ENCODE peak calls at places on chromosome 3, in seven cellular contexts. R is lower lobe of right lung, H is heart left ventricle, X is uterus, O is OCI-LY7, M is GM20000, L is cardiac fibroblast. D is an unnamed sample.
A peak's percentile ranks its signal among the peaks of the same experiment; 100 is the strongest.

GRCh38 chr3:50433954-50434353 is 69.5 kb downstream of the CACNA2D2 start:
- DNase-seq in R (no peak), H (no peak), X (no peak), O (no peak), M (no peak), L (no peak), D (no peak)

GRCh38 chr3:101695779-101696372 is 9.4 kb upstream of the RPL24 start:
- DNase-seq in R (no peak), H (no peak), X (no peak), O (peak; percentile 81), M (no peak), L (peak; percentile 85), D (peak; percentile 39)

GRCh38 chr3:172115787-172116186 is 76.4 kb downstream of the FNDC3B start:
- DNase-seq in R (no peak), H (no peak), X (no peak), O (no peak), M (no peak), L (no peak), D (no peak)

GRCh38 chr3:155853214-155854146 is 747 bp downstream of the SLC33A1 start:
- DNase-seq in R (peak; percentile 62), H (peak; percentile 28), X (no peak), O (peak; percentile 43), M (peak; percentile 25), L (peak; percentile 31), D (peak; percentile 59)

GRCh38 chr3:27556854-27557253 is 72.7 kb upstream of the SLC4A7 start:
- DNase-seq in R (no peak), H (no peak), X (no peak), O (no peak), M (no peak), L (peak; percentile 47), D (no peak)

GRCh38 chr3:65268411-65268810 is 580.6 kb upstream of the ADAMTS9 start:
- DNase-seq in R (no peak), H (no peak), X (no peak), O (no peak), M (no peak), L (peak; percentile 8), D (no peak)

GRCh38 chr3:138097192-138097829 is 18.1 kb downstream of the DZIP1L start:
- DNase-seq in R (no peak), H (no peak), X (no peak), O (no peak), M (no peak), L (no peak), D (peak; percentile 17)

GRCh38 chr3:87727783-87728182 is 331.0 kb downstream of the CGGBP1 start:
- DNase-seq in R (no peak), H (no peak), X (no peak), O (no peak), M (no peak), L (no peak), D (no peak)

GRCh38 chr3:66465587-66465986 is 35.2 kb downstream of the LRIG1 start:
- DNase-seq in R (no peak), H (no peak), X (no peak), O (no peak), M (no peak), L (no peak), D (no peak)

GRCh38 chr3:124839896-124840295 is 47.3 kb downstream of the ITGB5 start:
- DNase-seq in R (no peak), H (no peak), X (no peak), O (no peak), M (no peak), L (no peak), D (no peak)

GRCh38 chr3:130971208-130971607 is 55.4 kb downstream of the ASTE1 start:
- DNase-seq in R (no peak), H (no peak), X (no peak), O (no peak), M (no peak), L (peak; percentile 41), D (no peak)

GRCh38 chr3:189338366-189338765 is 166.6 kb downstream of the TPRG1 start:
- DNase-seq in R (no peak), H (no peak), X (no peak), O (no peak), M (no peak), L (no peak), D (no peak)

GRCh38 chr3:170542704-170543103 is 43.2 kb downstream of the SLC7A14 start:
- DNase-seq in R (no peak), H (no peak), X (no peak), O (no peak), M (no peak), L (peak; percentile 32), D (no peak)

GRCh38 chr3:7789324-7789723 is 712.3 kb upstream of the LMCD1 start:
- DNase-seq in R (no peak), H (no peak), X (no peak), O (no peak), M (no peak), L (no peak), D (no peak)

GRCh38 chr3:14452676-14453367 is 50.4 kb downstream of the SLC6A6 start:
- DNase-seq in R (peak; percentile 76), H (peak; percentile 94), X (peak; percentile 96), O (no peak), M (no peak), L (peak; percentile 99), D (no peak)

GRCh38 chr3:110243081-110243480 is 828.5 kb upstream of the NECTIN3 start:
- DNase-seq in R (no peak), H (no peak), X (no peak), O (no peak), M (no peak), L (peak; percentile 85), D (no peak)

GRCh38 chr3:9669720-9670432 is 20.6 kb downstream of the MTMR14 start:
- DNase-seq in R (peak; percentile 63), H (peak; percentile 37), X (no peak), O (no peak), M (no peak), L (no peak), D (no peak)

GRCh38 chr3:15724446-15724845 is 73.3 kb downstream of the ANKRD28 start:
- DNase-seq in R (no peak), H (no peak), X (no peak), O (no peak), M (no peak), L (no peak), D (no peak)

GRCh38 chr3:4888913-4889846 is 90.1 kb upstream of the BHLHE40 start:
- DNase-seq in R (no peak), H (no peak), X (no peak), O (no peak), M (peak; percentile 53), L (peak; percentile 59), D (no peak)

GRCh38 chr3:178443634-178444033 is 92.6 kb upstream of the KCNMB2 start:
- DNase-seq in R (no peak), H (no peak), X (no peak), O (no peak), M (no peak), L (peak; percentile 34), D (no peak)

GRCh38 chr3:14440531-14441239 is 38.3 kb downstream of the SLC6A6 start:
- DNase-seq in R (no peak), H (no peak), X (no peak), O (no peak), M (no peak), L (no peak), D (peak; percentile 58)

GRCh38 chr3:177333535-177334495 is 136.5 kb upstream of the TBL1XR1 start:
- DNase-seq in R (peak; percentile 58), H (peak; percentile 41), X (no peak), O (no peak), M (no peak), L (no peak), D (no peak)

GRCh38 chr3:106092792-106093191 is 224.0 kb upstream of the CBLB start:
- DNase-seq in R (no peak), H (no peak), X (no peak), O (no peak), M (no peak), L (no peak), D (no peak)

GRCh38 chr3:132245547-132245946 is 71.7 kb upstream of the ACP3 start:
- DNase-seq in R (no peak), H (no peak), X (no peak), O (no peak), M (no peak), L (peak; percentile 52), D (no peak)

GRCh38 chr3:189621948-189622603 is 9.1 kb upstream of the TP63 start:
- DNase-seq in R (no peak), H (no peak), X (no peak), O (no peak), M (no peak), L (peak; percentile 18), D (no peak)

GRCh38 chr3:187744169-187745151 is 808 bp downstream of the BCL6 start:
- DNase-seq in R (peak; percentile 74), H (peak; percentile 70), X (peak; percentile 56), O (peak; percentile 59), M (no peak), L (peak; percentile 60), D (peak; percentile 56)

DNA sequence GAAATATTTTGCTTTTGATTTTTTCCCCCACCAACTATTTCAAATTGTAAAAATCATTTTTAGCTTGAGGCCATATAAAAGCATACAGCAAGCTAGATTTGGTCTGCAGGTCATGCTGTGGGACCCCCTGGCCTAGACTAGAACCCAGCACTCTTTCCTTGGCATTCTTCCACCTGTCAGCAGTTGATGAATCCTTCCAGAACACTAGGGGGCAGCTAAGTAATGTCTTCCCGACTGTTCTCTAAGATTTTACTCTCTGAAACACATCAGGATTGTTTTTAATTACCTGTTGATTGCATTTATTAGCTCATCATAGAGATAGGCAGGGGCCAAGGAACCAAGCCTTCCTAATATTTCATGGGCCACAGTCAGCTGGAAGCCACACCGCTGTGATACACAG is 174.5 kb downstream of the CACNA1D start:
- DNase-seq in R (no peak), H (no peak), X (no peak), O (peak; percentile 12), M (peak; percentile 19), L (no peak), D (no peak)
- TF ChIP-seq CTCF in R (peak; percentile 21), H (no peak), X (no peak), O (peak; percentile 72), M (peak; percentile 31), L (peak; percentile 31), D (peak; percentile 25)

GRCh38 chr3:12191559-12191958 is 32.8 kb upstream of the TIMP4 start:
- DNase-seq in R (no peak), H (no peak), X (no peak), O (no peak), M (no peak), L (no peak), D (no peak)
- TF ChIP-seq CTCF in R (no peak), H (no peak), X (no peak), O (no peak), M (no peak), L (no peak), D (no peak)

GRCh38 chr3:167872941-167873340 is 137.4 kb downstream of the SERPINI1 start:
- DNase-seq in R (no peak), H (no peak), X (no peak), O (peak; percentile 27), M (no peak), L (no peak), D (no peak)
- TF ChIP-seq CTCF in R (no peak), H (no peak), X (no peak), O (peak; percentile 81), M (no peak), L (peak; percentile 22), D (no peak)

DNA sequence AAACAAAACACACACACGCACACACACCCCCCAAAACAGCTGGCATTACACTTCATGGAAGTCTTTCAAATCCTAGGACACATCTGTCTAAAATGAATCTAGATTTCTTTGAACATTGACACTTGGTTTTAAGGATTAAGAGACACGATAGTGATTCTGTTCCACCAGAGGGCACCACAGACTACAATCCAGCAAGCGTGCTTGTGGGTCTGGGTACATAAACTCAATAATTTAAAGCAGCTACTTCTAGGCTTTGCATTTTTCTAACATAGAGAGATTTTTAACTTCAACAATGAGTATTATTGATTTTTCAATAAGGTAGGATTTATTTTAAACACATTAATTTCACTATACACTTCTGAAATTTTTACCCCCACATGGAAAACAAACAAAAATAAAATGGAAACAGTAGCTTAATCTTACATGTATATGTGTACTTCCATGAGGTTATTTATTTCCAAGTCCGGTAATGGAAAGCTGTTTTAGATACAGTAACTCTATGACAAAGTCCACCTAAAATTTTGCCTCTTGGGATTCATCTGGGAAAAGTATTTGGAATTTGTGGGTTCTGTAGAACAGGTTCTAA is 564.0 kb upstream of the TGFBR2 start:
- DNase-seq in R (no peak), H (peak; percentile 51), X (peak; percentile 49), O (peak; percentile 57), M (peak; percentile 26), L (peak; percentile 88), D (peak; percentile 53)
- TF ChIP-seq CTCF in R (peak; percentile 75), H (peak; percentile 67), X (peak; percentile 75), O (peak; percentile 83), M (peak; percentile 40), L (peak; percentile 73), D (peak; percentile 77)

D was measured in nephron progenitor cell.